ENCODE peak calls at places on chromosomes 2 and 18, in eight cellular contexts. X is BJ, Z is cardiac fibroblast, K is retina, V is HTR-8/SVneo, J is left lung, C is astrocyte of the hippocampus, M is AG08395. A is an unnamed sample.

GRCh38 chr18:5747678-5748077 is 147.6 kb downstream of the TMEM200C start:
- DNase-seq in X (no peak), Z (no peak), K (no peak), V (no peak), J (no peak), C (no peak), M (no peak), A (no peak)

GRCh38 chr2:176936410-176936809 is 276.2 kb upstream of the HNRNPA3 start:
- DNase-seq in X (no peak), Z (no peak), K (no peak), V (no peak), J (no peak), C (no peak), M (no peak), A (no peak)

GRCh38 chr18:78819926-78820834 is 159.4 kb upstream of the SALL3 start:
- DNase-seq in X (no peak), Z (no peak), K (no peak), V (no peak), J (no peak), C (no peak), M (no peak), A (no peak)

GRCh38 chr2:20227894-20228505 is 3.1 kb upstream of the SDC1 start:
- DNase-seq in X (no peak), Z (no peak), K (no peak), V (no peak), J (no peak), C (no peak), M (no peak), A (no peak)

GRCh38 chr2:108586631-108587030 is 52.4 kb downstream of the LIMS1 start:
- DNase-seq in X (no peak), Z (no peak), K (no peak), V (no peak), J (no peak), C (no peak), M (no peak), A (no peak)

GRCh38 chr2:240832816-240833497 is 12.9 kb upstream of the KIF1A start:
- DNase-seq in X (no peak), Z (no peak), K (no peak), V (no peak), J (no peak), C (no peak), M (no peak), A (no peak)

GRCh38 chr2:223621901-223622300 is 19.7 kb upstream of the SCG2 start:
- DNase-seq in X (no peak), Z (no peak), K (peak), V (no peak), J (no peak), C (peak), M (no peak), A (no peak)

GRCh38 chr2:61463769-61464475 is 7.0 kb downstream of the USP34 start:
- DNase-seq in X (no peak), Z (no peak), K (no peak), V (no peak), J (no peak), C (no peak), M (no peak), A (no peak)

GRCh38 chr2:209556354-209556961 is 132.6 kb downstream of the MAP2 start:
- DNase-seq in X (no peak), Z (peak), K (no peak), V (peak), J (no peak), C (peak), M (peak), A (no peak)

A was measured in CD14-positive monocyte.